ENCODE peak calls at places on chromosomes 13 and 19, in five cellular contexts. Y is IMR-90, F is GM23248, V is colonic mucosa, P is H9. X is an unnamed sample. For H3K4me1, the result is how much of the 10 kb centered on the place peaks cover.

GRCh38 chr19:51904331-51905165 is at the start of gene ZNF649:
- DNase-seq in Y (peak), F (peak), V (peak), P (peak), X (peak)

GRCh38 chr19:43765109-43765876 is 10.5 kb upstream of the SMG9 start:
- DNase-seq in Y (peak), F (peak), V (peak), P (peak), X (peak)

GRCh38 chr13:66139250-66139649 is 1090.9 kb downstream of the PCDH9 start:
- DNase-seq in Y (no peak), F (no peak), V (no peak), P (no peak), X (no peak)

GRCh38 chr19:15378529-15379082 is 981 bp downstream of the AKAP8 start:
- DNase-seq in Y (peak), F (peak), V (peak), P (no peak), X (peak)

GRCh38 chr13:94249512-94249911 is 230.0 kb downstream of the DCT start:
- DNase-seq in Y (peak), F (peak), V (no peak), P (no peak), X (no peak)

GRCh38 chr13:96822900-96823299 is 171.4 kb downstream of the OXGR1 start:
- DNase-seq in Y (no peak), F (peak), V (peak), P (peak), X (no peak)

GRCh38 chr13:50672025-50672424 is 171.5 kb downstream of the DLEU7 start:
- DNase-seq in Y (no peak), F (peak), V (no peak), P (no peak), X (no peak)

GRCh38 chr13:59356607-59357006 is 807.1 kb downstream of the DIAPH3 start:
- DNase-seq in Y (peak), F (peak), V (no peak), P (no peak), X (peak)

GRCh38 chr13:27336005-27336673 is 65.5 kb downstream of the RASL11A start:
- DNase-seq in Y (peak), F (peak), V (no peak), P (no peak), X (no peak)

GRCh38 chr13:47111499-47111898 is 214.6 kb upstream of the HTR2A start:
- DNase-seq in Y (no peak), F (no peak), V (no peak), P (no peak), X (no peak)

GRCh38 chr19:38290631-38291147 is 13.4 kb upstream of the C19orf33 start:
- DNase-seq in Y (peak), F (peak), V (no peak), P (no peak), X (peak)

GRCh38 chr13:80132741-80133601 is 208.0 kb downstream of the SPRY2 start:
- DNase-seq in Y (peak), F (peak), V (peak), P (no peak), X (peak)

GRCh38 chr13:99398916-99399622 is 91.9 kb upstream of the GPR183 start:
- DNase-seq in Y (no peak), F (no peak), V (no peak), P (no peak), X (no peak)

GRCh38 chr13:28707629-28708427 is 10.9 kb downstream of the SLC46A3 start:
- DNase-seq in Y (peak), F (peak), V (no peak), P (no peak), X (no peak)

GRCh38 chr13:103188688-103189326 is 122.6 kb upstream of the SLC10A2 start:
- DNase-seq in Y (no peak), F (peak), V (no peak), P (no peak), X (no peak)

GRCh38 chr13:79128158-79128557 is 277.9 kb downstream of the RBM26 start:
- DNase-seq in Y (peak), F (peak), V (no peak), P (no peak), X (no peak)

GRCh38 chr13:109410868-109411267 is 375.5 kb downstream of the IRS2 start:
- DNase-seq in Y (no peak), F (no peak), V (no peak), P (no peak), X (no peak)

GRCh38 chr13:109243311-109243951 is 543.0 kb downstream of the IRS2 start:
- DNase-seq in Y (peak), F (peak), V (no peak), P (no peak), X (no peak)

GRCh38 chr13:33676045-33676699 is 141.8 kb upstream of the RFC3 start:
- DNase-seq in Y (no peak), F (peak), V (peak), P (no peak), X (no peak)
- H3K9ac ChIP-seq in Y (peak), F (peak), V (no peak), P (no peak), X (peak)

DNA sequence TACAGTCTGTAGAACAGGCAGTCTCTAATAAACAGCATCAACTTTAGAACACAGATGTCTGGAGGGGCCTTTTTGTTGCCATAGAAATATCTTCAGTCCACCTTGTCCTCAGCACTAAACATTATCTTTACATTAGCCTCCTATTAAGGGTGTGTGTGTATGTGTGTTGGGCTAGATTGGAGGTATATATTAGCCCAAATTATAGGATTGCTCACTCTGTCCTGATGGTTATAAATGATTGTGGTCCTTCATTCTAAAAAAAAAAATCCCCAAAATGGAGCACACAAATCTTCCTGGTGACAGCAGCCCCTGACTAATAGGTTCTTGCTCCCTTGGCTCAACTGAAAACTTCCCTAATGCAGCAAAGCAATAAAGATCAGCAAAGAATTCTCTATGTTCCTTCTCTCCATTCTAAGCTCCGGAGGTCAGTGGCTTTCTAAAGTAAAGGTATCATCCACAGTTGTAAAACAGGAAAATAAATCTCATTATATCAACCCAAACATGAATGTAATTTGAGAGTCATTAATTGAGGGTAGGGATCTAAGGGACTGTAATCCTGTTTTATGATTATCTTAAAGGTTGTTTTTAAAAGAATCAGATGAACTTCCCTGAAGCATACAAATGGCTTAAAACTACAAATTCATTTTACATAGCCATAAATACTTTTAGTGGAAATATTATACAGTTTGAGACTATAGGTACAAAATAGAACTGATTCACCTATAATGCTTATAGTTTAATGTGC is 232.7 kb downstream of the KLF12 start:
- DNase-seq in Y (no peak), F (no peak), V (no peak), P (no peak), X (no peak)
- H3K4me1 ChIP-seq in Y (under half), F (under half), V (under half), P (under half), X (under half)

GRCh38 chr19:45177817-45178261 is at the start of gene TRAPPC6A:
- DNase-seq in Y (peak), F (peak), V (no peak), P (no peak), X (no peak)
- H3K9ac ChIP-seq in Y (peak), F (peak), V (peak), P (peak), X (peak)

GRCh38 chr19:12983561-12984142 is 11.6 kb upstream of the NFIX start:
- DNase-seq in Y (peak), F (peak), V (peak), P (peak), X (peak)
- H3K4me1 ChIP-seq in Y (under half), F (under half), V (under half), P (under half), X (under half)

GRCh38 chr19:35142531-35143230 is 374 bp upstream of the FXYD7 start:
- DNase-seq in Y (no peak), F (no peak), V (peak), P (peak), X (peak)
- H3K9ac ChIP-seq in Y (no peak), F (no peak), V (peak), P (no peak), X (no peak)

DNA sequence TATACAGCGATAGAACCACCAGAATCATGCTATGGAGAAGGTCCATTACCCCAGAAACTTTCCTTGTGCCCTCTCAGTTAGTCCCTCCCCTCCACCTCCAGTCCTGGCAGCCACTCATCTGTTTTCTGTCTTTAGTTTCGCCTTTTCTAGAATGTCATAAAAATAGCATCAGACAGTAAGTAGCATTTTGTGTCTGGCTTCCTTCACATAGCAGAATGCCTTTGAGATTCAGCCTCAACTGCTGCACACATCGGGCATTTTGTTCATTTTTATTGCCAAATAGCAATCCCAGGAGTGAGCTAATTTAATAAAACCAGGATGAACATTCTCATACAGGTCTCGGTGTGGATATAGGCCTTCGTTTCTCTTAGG is 110.4 kb downstream of the COL4A2 start:
- DNase-seq in Y (no peak), F (peak), V (no peak), P (no peak), X (no peak)
- H3K4me1 ChIP-seq in Y (under half), F (under half), V (under half), P (under half), X (under half)

X was measured in kidney.